ENCODE peak calls at places on chromosome 1, in seven cellular contexts. T is spleen, L is lower leg skin, V is epithelial cell of esophagus, F is RWPE1, A is HFF-Myc, J is uterus. Q is an unnamed sample.

GRCh38 chr1:98405581-98406059 is 255.9 kb upstream of the SNX7 start:
- DNase-seq in A (no peak), L (no peak), T (no peak), F (no peak), V (no peak), J (no peak), Q (no peak)

GRCh38 chr1:45355683-45356082 is 15.4 kb upstream of the MUTYH start:
- DNase-seq in T (no peak), V (peak), F (no peak), A (no peak), L (no peak), J (no peak), Q (no peak)

GRCh38 chr1:177753655-177754054 is 216.2 kb downstream of the SEC16B start:
- DNase-seq in F (no peak), A (no peak), V (no peak), L (no peak), T (no peak), J (no peak), Q (peak)

GRCh38 chr1:226446058-226446457 is 38.2 kb upstream of the PARP1 start:
- DNase-seq in J (no peak), A (no peak), T (no peak), V (no peak), F (no peak), L (peak), Q (no peak)

GRCh38 chr1:222820159-222820732 is 5.4 kb downstream of the DISP1 start:
- DNase-seq in F (peak), T (no peak), A (no peak), V (peak), J (no peak), L (no peak), Q (no peak)

GRCh38 chr1:229025576-229025975 is 245.3 kb upstream of the RAB4A start:
- DNase-seq in A (no peak), F (no peak), L (no peak), V (no peak), T (no peak), J (no peak), Q (no peak)

GRCh38 chr1:29688477-29689365 is 452.4 kb downstream of the PTPRU start:
- DNase-seq in T (no peak), F (peak), V (peak), A (no peak), J (no peak), L (peak), Q (peak)

GRCh38 chr1:242017580-242018233 is 18.8 kb upstream of the MAP1LC3C start:
- DNase-seq in V (peak), T (peak), A (peak), L (peak), J (peak), F (peak), Q (peak)

GRCh38 chr1:11891433-11892186 is 32.9 kb upstream of the NPPB start:
- DNase-seq in J (no peak), V (no peak), L (no peak), T (no peak), F (no peak), A (no peak), Q (no peak)

GRCh38 chr1:167095368-167095767 is 1.5 kb downstream of the STYXL2 start:
- DNase-seq in T (no peak), A (peak), L (no peak), V (peak), J (no peak), F (peak), Q (no peak)

GRCh38 chr1:42737257-42737656 is 2.8 kb downstream of the CLDN19 start:
- DNase-seq in T (no peak), A (no peak), L (peak), F (no peak), V (peak), J (no peak), Q (no peak)

GRCh38 chr1:154206212-154206611 is at the start of gene CFAP141:
- DNase-seq in L (peak), V (peak), T (no peak), J (no peak), F (peak), A (no peak), Q (no peak)

GRCh38 chr1:9626201-9626608 is 25.3 kb upstream of the PIK3CD start:
- DNase-seq in T (peak), L (no peak), F (no peak), A (no peak), J (no peak), V (no peak), Q (no peak)

GRCh38 chr1:190477687-190478192 is at the start of gene BRINP3:
- DNase-seq in L (no peak), J (no peak), A (no peak), F (no peak), V (no peak), T (no peak), Q (no peak)

GRCh38 chr1:146032613-146033219 is 11.2 kb upstream of the HJV start:
- DNase-seq in F (no peak), A (no peak), J (no peak), L (no peak), T (no peak), V (peak), Q (no peak)

GRCh38 chr1:85496881-85497582 is 32.1 kb upstream of the DDAH1 start:
- DNase-seq in F (no peak), V (no peak), J (no peak), T (no peak), L (no peak), A (no peak), Q (no peak)

GRCh38 chr1:111234866-111235265 is 7.4 kb downstream of the CHI3L2 start:
- DNase-seq in J (no peak), L (no peak), F (peak), V (peak), A (no peak), T (no peak), Q (no peak)

GRCh38 chr1:241459186-241459802 is 60.3 kb downstream of the FH start:
- DNase-seq in T (no peak), J (no peak), A (no peak), L (no peak), F (no peak), V (no peak), Q (no peak)

GRCh38 chr1:65308781-65309316 is 494 bp upstream of the DNAJC6 start:
- DNase-seq in V (no peak), A (no peak), T (no peak), J (no peak), L (no peak), F (no peak), Q (no peak)

GRCh38 chr1:76254165-76255043 is 179.9 kb downstream of the ST6GALNAC3 start:
- DNase-seq in F (no peak), L (no peak), J (peak), T (no peak), V (peak), A (no peak), Q (no peak)

GRCh38 chr1:20485527-20486456 is at the start of gene CAMK2N1:
- DNase-seq in F (peak), A (no peak), J (peak), T (peak), V (peak), L (peak), Q (peak)

GRCh38 chr1:20484526-20485462 is 1.2 kb downstream of the CAMK2N1 start:
- DNase-seq in V (no peak), F (no peak), L (no peak), T (no peak), J (no peak), A (no peak), Q (no peak)

GRCh38 chr1:20483833-20484525 is 2.0 kb downstream of the CAMK2N1 start:
- DNase-seq in A (no peak), T (no peak), J (no peak), F (no peak), L (no peak), V (peak), Q (no peak)

GRCh38 chr1:20487236-20487590 is 1.2 kb upstream of the CAMK2N1 start:
- DNase-seq in T (no peak), A (no peak), F (no peak), L (no peak), J (no peak), V (no peak), Q (no peak)

DNA sequence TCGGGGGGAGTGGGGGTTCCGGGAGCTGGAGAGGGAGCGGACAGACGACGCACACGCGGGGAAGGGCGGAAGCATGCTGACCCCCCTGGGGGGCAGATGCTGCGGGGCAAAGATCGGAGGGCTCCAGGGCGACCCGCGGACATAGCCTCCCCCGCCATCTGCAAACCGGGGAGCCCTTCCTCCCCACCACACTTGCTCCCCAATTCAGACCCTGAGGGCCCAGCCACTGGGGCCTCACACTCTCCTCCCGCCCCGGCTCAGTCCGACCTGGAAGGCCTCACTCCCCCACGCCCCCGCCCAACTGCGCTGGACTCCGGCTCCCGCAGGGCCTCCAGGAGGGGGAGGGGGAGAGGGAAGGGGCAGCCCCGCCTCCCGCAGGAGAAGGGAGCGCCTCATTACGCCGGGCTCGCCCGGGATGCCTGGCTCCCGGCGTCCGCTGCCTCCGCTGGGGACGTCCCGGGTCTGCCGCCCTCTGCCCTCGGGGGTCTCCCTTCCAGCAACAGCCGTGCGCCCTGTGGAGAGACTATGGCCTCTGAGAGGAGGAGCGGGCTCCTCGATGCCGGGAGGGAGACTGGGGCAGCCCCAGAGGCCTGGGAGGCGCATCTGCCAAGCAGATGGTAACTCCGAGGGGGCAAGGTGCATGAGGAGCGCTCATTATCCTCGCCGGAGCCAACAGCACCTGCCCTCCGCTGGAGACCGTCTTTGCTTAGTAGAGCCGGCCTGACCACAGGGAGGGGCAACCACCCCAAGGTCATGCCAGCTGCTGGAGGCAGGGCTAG is 636 bp upstream of the CAMK2N1 start:
- DNase-seq in F (no peak), J (peak), T (no peak), A (no peak), V (peak), L (peak), Q (peak)
- TF ChIP-seq CTCF in F (no peak), J (no peak), T (no peak), A (no peak), V (no peak), L (no peak), Q (no peak)

GRCh38 chr1:26530540-26530897 is 958 bp downstream of the RPS6KA1 start:
- DNase-seq in F (peak), J (no peak), T (no peak), A (no peak), V (peak), L (no peak), Q (no peak)

GRCh38 chr1:26529405-26529654 is 231 bp upstream of the RPS6KA1 start:
- DNase-seq in F (no peak), J (no peak), T (no peak), L (no peak), V (no peak), A (no peak), Q (no peak)

GRCh38 chr1:26530898-26531598 is 1.5 kb downstream of the RPS6KA1 start:
- DNase-seq in A (peak), L (no peak), T (peak), J (no peak), F (peak), V (peak), Q (no peak)

GRCh38 chr1:26531651-26532131 is 2.1 kb downstream of the RPS6KA1 start:
- DNase-seq in V (peak), J (no peak), L (peak), A (no peak), T (no peak), F (peak), Q (no peak)

DNA sequence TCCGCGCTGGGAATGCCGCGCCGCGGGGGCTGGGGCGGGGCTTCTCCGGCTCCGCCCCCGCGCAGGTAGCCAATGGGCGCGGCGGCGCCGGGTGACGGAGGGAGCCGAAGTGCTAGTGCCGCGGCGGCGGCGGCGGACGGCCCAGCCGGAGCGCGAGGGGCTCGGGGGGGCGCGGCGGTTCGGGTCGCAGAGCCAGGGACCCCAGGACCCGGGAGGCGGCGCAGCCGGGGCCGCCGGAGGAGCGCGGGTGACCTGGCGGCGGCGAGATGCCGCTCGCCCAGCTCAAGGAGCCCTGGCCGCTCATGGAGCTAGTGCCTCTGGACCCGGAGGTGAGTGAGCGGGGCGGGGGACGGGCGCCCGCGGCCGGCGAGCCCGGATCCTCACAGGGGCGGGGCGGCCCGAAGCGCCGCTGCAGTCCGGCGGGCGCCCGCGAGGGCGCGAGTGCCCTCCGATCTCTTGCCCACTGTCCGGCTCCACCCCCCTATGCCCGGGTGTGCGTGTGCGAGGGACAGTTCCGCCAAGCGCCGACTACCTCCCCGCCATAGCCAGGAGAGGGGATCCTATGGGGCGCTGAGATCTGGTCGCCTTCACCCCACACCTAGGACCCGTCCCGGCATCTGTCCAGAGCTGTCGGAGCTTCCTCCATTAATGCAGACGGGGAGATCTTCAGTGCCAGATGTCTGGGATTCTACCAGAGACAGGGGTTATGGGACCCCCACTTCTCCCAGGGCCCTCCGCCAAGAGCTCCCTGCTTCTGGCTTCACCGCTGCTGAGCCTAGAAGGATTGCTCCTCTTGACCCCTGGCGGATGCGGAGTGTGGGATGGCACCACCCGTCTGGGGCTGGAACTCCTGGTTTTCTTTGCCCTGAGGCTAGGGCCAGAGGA is at the start of gene RPS6KA1:
- DNase-seq in V (peak), L (peak), A (no peak), F (peak), J (peak), T (peak), Q (peak)
- TF ChIP-seq CTCF in V (no peak), L (no peak), A (no peak), F (no peak), J (no peak), T (no peak), Q (no peak)

DNA sequence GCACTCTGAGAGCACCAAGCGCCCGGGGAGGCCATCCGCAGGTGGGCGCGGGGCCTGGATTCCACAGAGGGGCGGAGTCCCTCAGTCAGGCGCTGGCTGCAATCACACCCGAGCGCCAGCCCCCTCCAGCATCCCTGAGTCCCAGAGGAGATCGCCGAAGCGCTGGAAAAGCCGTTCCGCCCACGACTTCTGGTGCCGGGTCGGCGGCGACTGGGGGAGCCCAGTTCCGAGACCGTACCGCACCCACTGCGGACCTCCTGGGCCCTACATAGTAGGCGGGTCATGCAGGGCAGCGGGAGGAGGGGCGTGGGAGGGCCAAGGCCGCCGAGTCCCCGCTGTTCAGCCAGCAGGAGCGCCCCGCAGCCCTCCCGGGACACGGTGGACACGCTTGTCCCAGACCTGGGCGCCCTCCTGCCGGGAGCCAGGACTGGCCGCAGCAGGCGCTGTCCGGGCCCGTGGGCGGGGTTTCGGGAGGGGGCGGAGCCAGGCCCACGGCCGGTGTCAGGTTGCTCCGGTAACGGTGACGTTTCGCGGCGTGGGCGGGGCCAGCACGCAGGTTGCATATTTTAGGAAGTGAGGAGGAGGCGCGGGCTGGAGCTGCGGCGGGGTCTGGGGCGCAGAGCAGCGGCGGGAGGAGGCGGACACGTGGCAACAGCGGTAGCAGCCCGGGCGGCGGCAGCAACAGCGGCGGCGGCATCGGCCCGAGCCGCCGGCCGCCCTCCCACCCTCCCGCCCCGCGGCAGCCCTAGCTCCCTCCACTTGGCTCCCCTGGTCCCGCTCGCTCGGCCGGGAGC is at the start of gene ATP1A1:
- DNase-seq in A (peak), F (peak), J (peak), T (peak), L (peak), V (peak), Q (peak)
- TF ChIP-seq CTCF in A (no peak), F (no peak), J (no peak), T (peak), L (no peak), V (no peak), Q (no peak)

GRCh38 chr1:214086945-214087344 is 99.2 kb downstream of the PROX1 start:
- DNase-seq in L (no peak), F (no peak), V (no peak), J (no peak), T (no peak), A (no peak), Q (no peak)
- TF ChIP-seq CTCF in L (no peak), F (no peak), V (no peak), J (no peak), T (no peak), A (no peak), Q (no peak)

Q was measured in dorsolateral prefrontal cortex.